ENCODE peak calls at places on chromosomes 2 and 18, in ten cellular contexts. P is mesenteric fat pad; A is Ammon's horn; M is stimulated activated CD4-positive, alpha-beta T cell treated with anti-CD3 and anti-CD28 coated beads, Interleukin-2, amount 100 ng/mL, for 24 hours; B is NCI-H1048; X is HT1080; Y is HFFc6; T is brain microvascular endothelial cell; R is GM12878; C is iris pigment epithelial cell. S is an unnamed sample.

GRCh38 chr2:113672297-113672696 is 45.2 kb downstream of the RABL2A start:
- DNase-seq in A (no peak), C (no peak), Y (no peak), M (no peak), T (no peak), X (no peak), B (no peak), R (no peak), P (no peak), S (no peak)

GRCh38 chr2:42513252-42513918 is 19.6 kb upstream of the KCNG3 start:
- DNase-seq in R (no peak), B (no peak), T (peak), C (peak), M (no peak), Y (peak), X (peak), A (no peak), P (no peak), S (no peak)

GRCh38 chr2:33765122-33765521 is 166.0 kb upstream of the FAM98A start:
- DNase-seq in M (no peak), Y (no peak), A (peak), X (peak), B (no peak), C (no peak), P (no peak), T (no peak), R (no peak), S (no peak)

GRCh38 chr2:189306441-189307006 is 127.0 kb upstream of the COL5A2 start:
- DNase-seq in Y (no peak), C (no peak), B (no peak), P (no peak), T (no peak), X (no peak), R (no peak), A (no peak), M (no peak), S (no peak)

GRCh38 chr2:197399887-197400540 is 34.8 kb downstream of the SF3B1 start:
- DNase-seq in R (no peak), B (no peak), C (peak), P (no peak), A (no peak), T (no peak), M (no peak), Y (no peak), X (no peak), S (no peak)

GRCh38 chr2:149993316-149993715 is 405.7 kb upstream of the MMADHC start:
- DNase-seq in R (no peak), A (no peak), Y (no peak), C (no peak), P (no peak), T (no peak), B (no peak), X (no peak), M (no peak), S (no peak)

GRCh38 chr18:35085450-35086032 is 44.3 kb downstream of the MAPRE2 start:
- DNase-seq in X (no peak), A (no peak), C (no peak), P (no peak), M (no peak), R (no peak), B (no peak), T (no peak), Y (no peak), S (no peak)

GRCh38 chr2:20135631-20136050 is 84.2 kb upstream of the LAPTM4A start:
- DNase-seq in P (peak), X (peak), T (peak), C (peak), M (peak), B (no peak), R (no peak), A (peak), Y (peak), S (peak)

GRCh38 chr18:59459352-59460059 is 100.4 kb upstream of the LMAN1 start:
- DNase-seq in B (no peak), C (peak), T (no peak), M (no peak), P (no peak), R (no peak), X (peak), Y (peak), A (peak), S (no peak)

GRCh38 chr2:240456607-240457222 is 21.3 kb downstream of the GPC1 start:
- DNase-seq in T (no peak), M (no peak), B (no peak), P (no peak), C (no peak), X (no peak), A (no peak), R (no peak), Y (no peak), S (no peak)

GRCh38 chr2:113117594-113118262 is 9.7 kb upstream of the IL1RN start:
- DNase-seq in A (no peak), X (peak), P (no peak), Y (peak), B (no peak), T (peak), C (peak), M (peak), R (no peak), S (no peak)

GRCh38 chr2:105802587-105802986 is 57.9 kb downstream of the NCK2 start:
- DNase-seq in A (no peak), C (no peak), T (no peak), M (peak), R (peak), X (no peak), Y (no peak), B (no peak), P (no peak), S (no peak)

GRCh38 chr2:1987379-1987778 is 243.1 kb upstream of the PXDN start:
- DNase-seq in Y (no peak), C (no peak), T (no peak), P (no peak), B (no peak), M (no peak), A (no peak), X (no peak), R (no peak), S (no peak)

GRCh38 chr2:20540587-20541304 is 93.9 kb downstream of the RHOB start:
- DNase-seq in A (no peak), C (no peak), X (no peak), P (no peak), B (no peak), Y (no peak), M (no peak), T (no peak), R (no peak), S (no peak)

GRCh38 chr2:174654429-174654941 is 56.9 kb upstream of the WIPF1 start:
- DNase-seq in M (no peak), X (no peak), A (no peak), C (peak), R (no peak), B (no peak), Y (no peak), P (no peak), T (no peak), S (no peak)

GRCh38 chr2:38723173-38723572 is 28.0 kb downstream of the SRSF7 start:
- DNase-seq in C (no peak), P (no peak), M (no peak), B (no peak), Y (no peak), R (no peak), T (no peak), A (no peak), X (no peak), S (no peak)

GRCh38 chr18:711330-711692 is 1.1 kb downstream of the ENOSF1 start:
- DNase-seq in P (no peak), R (no peak), T (no peak), M (no peak), C (no peak), B (no peak), Y (no peak), X (no peak), A (peak), S (no peak)

GRCh38 chr2:37029758-37030157 is 54.4 kb downstream of the HEATR5B start:
- DNase-seq in X (no peak), B (no peak), M (no peak), T (no peak), R (no peak), P (no peak), Y (no peak), C (no peak), A (no peak), S (no peak)

GRCh38 chr2:33212151-33212550 is 264.3 kb upstream of the RASGRP3 start:
- DNase-seq in Y (peak), C (peak), X (peak), P (no peak), B (no peak), R (no peak), T (peak), A (no peak), M (no peak), S (no peak)

GRCh38 chr2:192161670-192162290 is 33.0 kb downstream of the TMEFF2 start:
- DNase-seq in R (no peak), Y (no peak), A (no peak), B (no peak), M (no peak), T (no peak), C (no peak), P (no peak), X (no peak), S (no peak)

GRCh38 chr2:185219981-185220380 is 518.6 kb upstream of the FSIP2 start:
- DNase-seq in Y (no peak), B (no peak), M (no peak), C (peak), R (no peak), X (no peak), A (peak), T (peak), P (no peak), S (no peak)

GRCh38 chr2:37561615-37562569 is 109.5 kb downstream of the CDC42EP3 start:
- DNase-seq in C (peak), X (peak), B (no peak), A (no peak), T (peak), M (peak), R (no peak), P (no peak), Y (peak), S (no peak)

GRCh38 chr18:67651438-67651837 is 134.9 kb upstream of the DSEL start:
- DNase-seq in R (no peak), B (no peak), C (no peak), T (no peak), Y (no peak), P (no peak), A (no peak), M (no peak), X (no peak), S (no peak)

GRCh38 chr2:199302851-199303250 is 154.9 kb downstream of the SATB2 start:
- DNase-seq in Y (peak), B (no peak), T (peak), X (no peak), M (no peak), R (no peak), A (no peak), P (no peak), C (peak), S (no peak)

GRCh38 chr2:240611601-240612210 is 13.6 kb upstream of the GPR35 start:
- DNase-seq in A (no peak), P (peak), Y (no peak), X (no peak), M (peak), T (no peak), R (no peak), C (no peak), B (no peak), S (peak)

GRCh38 chr2:75403991-75404428 is 156.7 kb downstream of the EVA1A start:
- DNase-seq in T (peak), C (peak), P (no peak), A (peak), B (no peak), R (peak), X (peak), Y (peak), M (no peak), S (no peak)

GRCh38 chr18:75500510-75500909 is 73.0 kb upstream of the SMIM21 start:
- DNase-seq in Y (peak), R (no peak), A (no peak), X (no peak), B (no peak), M (no peak), P (no peak), T (no peak), C (peak), S (no peak)

GRCh38 chr2:136905779-136906178 is 140.4 kb downstream of the THSD7B start:
- DNase-seq in M (no peak), X (no peak), R (no peak), Y (no peak), A (no peak), T (no peak), B (no peak), P (no peak), C (no peak), S (no peak)